ENCODE peak calls at places on chromosomes 7 and 10, in five cellular contexts. O is hypothalamus, F is HEK293T, X is NCI-H2029 treated with DMSO at 0.1 percent for 48 hours, J is brain microvascular endothelial cell. B is an unnamed sample.

GRCh38 chr7:45176091-45176490 is 18.5 kb downstream of the RAMP3 start:
- DNase-seq in F (no peak), J (no peak), X (no peak), O (no peak), B (peak; percentile 19)

GRCh38 chr7:131076032-131076431 is 251.6 kb upstream of the MKLN1 start:
- DNase-seq in X (no peak), J (peak; percentile 64), F (no peak), O (no peak), B (no peak)

GRCh38 chr7:26856481-26856880 is 7.9 kb downstream of the SKAP2 start:
- DNase-seq in J (no peak), F (no peak), O (no peak), X (no peak), B (no peak)

GRCh38 chr7:517848-518629 is 1.6 kb downstream of the PDGFA start:
- DNase-seq in J (peak; percentile 52), F (no peak), X (no peak), O (peak; percentile 69), B (peak; percentile 80)

GRCh38 chr10:15624405-15625191 is 95.1 kb downstream of the ITGA8 start:
- DNase-seq in O (no peak), J (peak; percentile 25), F (no peak), X (no peak), B (no peak)

GRCh38 chr10:132158122-132158741 is 28.5 kb upstream of the DPYSL4 start:
- DNase-seq in X (no peak), J (no peak), O (no peak), F (peak; percentile 62), B (no peak)

GRCh38 chr10:78362406-78363022 is 328.9 kb downstream of the RPS24 start:
- DNase-seq in J (peak; percentile 4), F (no peak), O (no peak), X (no peak), B (peak; percentile 66)

GRCh38 chr10:19628767-19629443 is 187.3 kb upstream of the PLXDC2 start:
- DNase-seq in F (no peak), J (no peak), X (no peak), O (no peak), B (no peak)

GRCh38 chr10:130169136-130169888 is 33.1 kb downstream of the GLRX3 start:
- DNase-seq in J (peak; percentile 40), F (no peak), X (no peak), O (no peak), B (no peak)

GRCh38 chr7:40138973-40139372 is 4.2 kb downstream of the SUGCT start:
- DNase-seq in J (no peak), F (no peak), X (no peak), O (no peak), B (no peak)

GRCh38 chr7:82443044-82443800 is at the start of gene CACNA2D1:
- DNase-seq in J (no peak), X (no peak), F (peak; percentile 57), O (peak; percentile 62), B (no peak)

GRCh38 chr7:30155481-30155880 is 20.7 kb downstream of the MTURN start:
- DNase-seq in F (no peak), O (peak; percentile 57), X (no peak), J (no peak), B (no peak)

GRCh38 chr7:39465055-39465929 is 100.9 kb upstream of the YAE1 start:
- DNase-seq in O (peak; percentile 26), F (peak; percentile 60), J (peak; percentile 60), X (peak; percentile 18), B (no peak)

GRCh38 chr7:36181668-36182067 is 28.6 kb downstream of the EEPD1 start:
- DNase-seq in F (no peak), X (no peak), O (no peak), J (no peak), B (no peak)

GRCh38 chr10:119161680-119162079 is 3.8 kb downstream of the SFXN4 start:
- DNase-seq in O (no peak), X (no peak), J (no peak), F (no peak), B (no peak)

GRCh38 chr7:16066805-16067459 is 354.4 kb downstream of the CRPPA start:
- DNase-seq in O (no peak), J (no peak), F (no peak), X (no peak), B (no peak)